ENCODE peak calls at places on chromosomes 16 and 17, in ten cellular contexts. F is BJ, R is endothelial cell, T is colonic mucosa, J is Peyer's patch, D is fibroblast of mammary gland, Q is fibroblast of lung, I is epithelial cell of esophagus, V is cardiac muscle cell, W is osteoblast. Y is an unnamed sample.

GRCh38 chr17:45229681-45230409 is 8.2 kb downstream of the FMNL1 start:
- DNase-seq in I (no peak), W (peak), J (no peak), V (no peak), Q (no peak), T (no peak), F (no peak), D (no peak), R (no peak), Y (no peak)

GRCh38 chr16:35692824-35693223 is 2233.4 kb downstream of the TP53TG3F start:
- DNase-seq in R (no peak), F (no peak), T (no peak), V (no peak), J (no peak), Q (no peak), W (peak), D (no peak), I (no peak), Y (no peak)

GRCh38 chr16:3730161-3731125 is 13.1 kb upstream of the TRAP1 start:
- DNase-seq in W (peak), V (no peak), J (peak), I (no peak), R (no peak), Q (no peak), D (no peak), T (no peak), F (no peak), Y (no peak)

GRCh38 chr16:81755915-81756644 is 23.0 kb upstream of the PLCG2 start:
- DNase-seq in W (no peak), F (no peak), R (peak), V (no peak), D (no peak), T (no peak), I (no peak), Q (no peak), J (no peak), Y (no peak)

GRCh38 chr17:1905190-1905919 is 75.5 kb downstream of the RPA1 start:
- DNase-seq in D (no peak), J (no peak), Q (no peak), I (no peak), R (no peak), W (peak), F (no peak), V (peak), T (no peak), Y (no peak)

GRCh38 chr17:82449136-82449882 is 1.2 kb downstream of the CYBC1 start:
- DNase-seq in Q (no peak), I (no peak), F (no peak), R (peak), J (peak), D (no peak), W (peak), V (no peak), T (no peak), Y (no peak)

GRCh38 chr16:12891836-12892235 is 9.6 kb upstream of the SHISA9 start:
- DNase-seq in I (no peak), D (no peak), R (no peak), W (no peak), T (no peak), Q (no peak), J (no peak), F (no peak), V (no peak), Y (no peak)

GRCh38 chr16:66502020-66502913 is 47.7 kb downstream of the TK2 start:
- DNase-seq in T (no peak), W (peak), V (no peak), I (no peak), J (no peak), Q (peak), F (no peak), R (no peak), D (peak), Y (no peak)

GRCh38 chr16:12538667-12539081 is 265.0 kb downstream of the CPPED1 start:
- DNase-seq in I (peak), J (no peak), V (no peak), T (no peak), D (no peak), F (no peak), W (no peak), R (no peak), Q (no peak), Y (no peak)

GRCh38 chr17:58352843-58353719 is 1.1 kb upstream of the SUPT4H1 start:
- DNase-seq in I (peak), Q (peak), R (no peak), T (no peak), V (peak), W (peak), D (peak), F (no peak), J (peak), Y (no peak)

GRCh38 chr17:67606896-67607604 is 110.7 kb upstream of the NOL11 start:
- DNase-seq in R (no peak), T (no peak), D (no peak), W (no peak), Q (no peak), V (no peak), I (no peak), F (no peak), J (no peak), Y (no peak)

GRCh38 chr16:75127713-75128415 is 11.3 kb upstream of the LDHD start:
- DNase-seq in R (no peak), J (no peak), F (no peak), T (no peak), W (no peak), D (no peak), V (no peak), I (no peak), Q (no peak), Y (no peak)

GRCh38 chr16:75131081-75131480 is 14.5 kb upstream of the LDHD start:
- DNase-seq in Q (no peak), F (no peak), R (no peak), D (no peak), T (no peak), I (no peak), V (no peak), J (no peak), W (no peak), Y (no peak)

GRCh38 chr16:75130150-75130771 is 13.7 kb upstream of the LDHD start:
- DNase-seq in V (no peak), W (no peak), F (no peak), D (no peak), T (no peak), R (no peak), Q (no peak), I (no peak), J (no peak), Y (no peak)
- TF ChIP-seq CTCF in V (no peak), W (no peak), F (peak), D (no peak), T (no peak), R (no peak), Q (no peak), I (no peak), J (no peak), Y (no peak)

GRCh38 chr16:9092282-9092962 is 978 bp downstream of the HAPSTR1 start:
- DNase-seq in T (peak), W (peak), I (no peak), F (no peak), Q (no peak), R (peak), D (no peak), J (peak), V (peak), Y (peak)
- TF ChIP-seq CTCF in T (no peak), W (no peak), I (no peak), F (no peak), Q (no peak), R (no peak), D (no peak), J (no peak), V (peak), Y (no peak)

GRCh38 chr17:47287068-47287467 is 33.4 kb downstream of the ITGB3 start:
- DNase-seq in I (no peak), V (no peak), W (no peak), F (no peak), Q (no peak), T (no peak), D (no peak), R (no peak), J (no peak), Y (no peak)
- TF ChIP-seq CTCF in I (no peak), V (no peak), W (no peak), F (no peak), Q (no peak), T (no peak), D (no peak), R (no peak), J (no peak), Y (no peak)

GRCh38 chr17:7897773-7898172 is 9.2 kb downstream of the CHD3 start:
- DNase-seq in T (no peak), F (no peak), W (peak), I (peak), Q (peak), D (peak), R (no peak), J (no peak), V (peak), Y (no peak)
- TF ChIP-seq CTCF in T (peak), F (peak), W (peak), I (peak), Q (peak), D (peak), R (no peak), J (peak), V (peak), Y (no peak)

GRCh38 chr17:9173386-9173983 is 152.2 kb downstream of the NTN1 start:
- DNase-seq in J (no peak), T (no peak), R (no peak), D (no peak), V (no peak), I (no peak), F (no peak), Q (no peak), W (peak), Y (no peak)
- TF ChIP-seq CTCF in J (no peak), T (no peak), R (no peak), D (no peak), V (no peak), I (no peak), F (no peak), Q (no peak), W (no peak), Y (no peak)

DNA sequence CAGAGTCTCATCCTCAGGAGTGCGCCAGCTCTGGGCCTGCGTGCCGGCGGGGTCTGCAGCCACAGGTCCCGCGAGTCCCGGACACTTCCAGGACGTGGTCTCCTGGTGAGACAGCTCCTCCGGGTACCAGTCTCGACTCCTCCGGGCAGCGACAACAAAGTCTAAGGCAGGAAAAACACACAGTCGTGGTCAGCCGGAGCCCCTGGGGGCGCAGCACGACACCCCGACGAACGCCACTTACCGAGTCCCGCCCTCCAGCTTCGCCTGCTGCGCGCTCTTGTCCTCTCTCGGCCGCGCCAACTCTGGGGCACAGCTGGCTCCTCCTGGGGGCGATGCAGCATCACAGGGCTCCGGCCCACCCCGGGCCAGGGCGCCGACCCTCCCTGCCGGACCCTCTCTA is 13.4 kb downstream of the MIS12 start:
- DNase-seq in R (peak), J (no peak), W (peak), V (peak), D (no peak), I (no peak), Q (no peak), F (no peak), T (no peak), Y (no peak)
- TF ChIP-seq CTCF in R (no peak), J (no peak), W (no peak), V (no peak), D (no peak), I (no peak), Q (no peak), F (no peak), T (no peak), Y (no peak)

DNA sequence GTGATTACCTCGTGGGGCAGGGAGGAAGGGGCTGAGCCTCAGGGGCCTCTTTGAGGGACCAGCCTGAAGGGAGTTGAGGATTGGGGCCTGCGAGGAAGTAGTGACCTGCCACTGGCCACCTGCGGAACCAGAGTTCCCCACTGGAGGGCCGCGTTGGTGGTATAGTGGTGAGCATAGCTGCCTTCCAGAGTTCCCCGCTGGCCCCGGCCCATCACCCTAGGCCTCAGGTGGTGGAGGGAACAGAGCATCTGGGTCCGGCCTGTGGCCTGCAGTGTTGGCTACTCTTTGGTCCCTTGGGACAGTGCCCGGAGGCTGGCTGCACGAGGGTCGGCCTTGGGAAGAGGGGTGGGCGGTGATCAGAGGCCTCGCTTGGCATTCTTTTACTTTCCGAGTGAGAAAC is 20.5 kb downstream of the MGAT5B start:
- DNase-seq in J (no peak), F (no peak), T (no peak), Q (no peak), R (peak), D (no peak), V (no peak), I (no peak), W (peak), Y (no peak)
- TF ChIP-seq CTCF in J (no peak), F (no peak), T (no peak), Q (no peak), R (no peak), D (no peak), V (no peak), I (no peak), W (no peak), Y (no peak)